ENCODE peak calls at places on chromosomes 2 and 18, in four cellular contexts. One of them, this sample, is unnamed.

GRCh38 chr18:48036641-48037421 is 106.4 kb upstream of the SMAD2 start:
- DNase-seq in activated CD4-positive, alpha-beta T cell treated with anti-CD3 and anti-CD28 coated beads, Interleukin-2, amount 10 ng/mL, durations not matched to agents 7 days and 5 days: no peak
- DNase-seq in activated CD4-positive, alpha-beta memory T cell treated with anti-CD3 and anti-CD28 coated beads for 36 hours: no peak
- DNase-seq in dorsolateral prefrontal cortex: peak
- DNase-seq in this sample: no peak

GRCh38 chr18:62325806-62326645 is 916 bp downstream of the TNFRSF11A start:
- DNase-seq in activated CD4-positive, alpha-beta T cell treated with anti-CD3 and anti-CD28 coated beads, Interleukin-2, amount 10 ng/mL, durations not matched to agents 7 days and 5 days: peak
- DNase-seq in activated CD4-positive, alpha-beta memory T cell treated with anti-CD3 and anti-CD28 coated beads for 36 hours: peak
- DNase-seq in dorsolateral prefrontal cortex: no peak
- DNase-seq in this sample: no peak

GRCh38 chr18:2223859-2224258 is 347.4 kb downstream of the METTL4 start:
- DNase-seq in activated CD4-positive, alpha-beta T cell treated with anti-CD3 and anti-CD28 coated beads, Interleukin-2, amount 10 ng/mL, durations not matched to agents 7 days and 5 days: no peak
- DNase-seq in activated CD4-positive, alpha-beta memory T cell treated with anti-CD3 and anti-CD28 coated beads for 36 hours: no peak
- DNase-seq in dorsolateral prefrontal cortex: peak
- DNase-seq in this sample: no peak

GRCh38 chr2:116924509-116924908 is 890.0 kb upstream of the DDX18 start:
- DNase-seq in activated CD4-positive, alpha-beta T cell treated with anti-CD3 and anti-CD28 coated beads, Interleukin-2, amount 10 ng/mL, durations not matched to agents 7 days and 5 days: no peak
- DNase-seq in activated CD4-positive, alpha-beta memory T cell treated with anti-CD3 and anti-CD28 coated beads for 36 hours: no peak
- DNase-seq in dorsolateral prefrontal cortex: no peak
- DNase-seq in this sample: no peak

GRCh38 chr18:61748024-61748423 is 144.8 kb downstream of the RNF152 start:
- DNase-seq in activated CD4-positive, alpha-beta T cell treated with anti-CD3 and anti-CD28 coated beads, Interleukin-2, amount 10 ng/mL, durations not matched to agents 7 days and 5 days: no peak
- DNase-seq in activated CD4-positive, alpha-beta memory T cell treated with anti-CD3 and anti-CD28 coated beads for 36 hours: no peak
- DNase-seq in dorsolateral prefrontal cortex: no peak
- DNase-seq in this sample: no peak

GRCh38 chr2:173050684-173051083 is 25.0 kb upstream of the MAP3K20 start:
- DNase-seq in activated CD4-positive, alpha-beta T cell treated with anti-CD3 and anti-CD28 coated beads, Interleukin-2, amount 10 ng/mL, durations not matched to agents 7 days and 5 days: no peak
- DNase-seq in activated CD4-positive, alpha-beta memory T cell treated with anti-CD3 and anti-CD28 coated beads for 36 hours: no peak
- DNase-seq in dorsolateral prefrontal cortex: no peak
- DNase-seq in this sample: no peak

GRCh38 chr18:46174317-46175039 is 70.3 kb downstream of the HAUS1 start:
- DNase-seq in activated CD4-positive, alpha-beta T cell treated with anti-CD3 and anti-CD28 coated beads, Interleukin-2, amount 10 ng/mL, durations not matched to agents 7 days and 5 days: peak
- DNase-seq in activated CD4-positive, alpha-beta memory T cell treated with anti-CD3 and anti-CD28 coated beads for 36 hours: peak
- DNase-seq in dorsolateral prefrontal cortex: no peak
- DNase-seq in this sample: no peak

GRCh38 chr2:229090231-229090630 is 180.9 kb downstream of the PID1 start:
- DNase-seq in activated CD4-positive, alpha-beta T cell treated with anti-CD3 and anti-CD28 coated beads, Interleukin-2, amount 10 ng/mL, durations not matched to agents 7 days and 5 days: no peak
- DNase-seq in activated CD4-positive, alpha-beta memory T cell treated with anti-CD3 and anti-CD28 coated beads for 36 hours: no peak
- DNase-seq in dorsolateral prefrontal cortex: no peak
- DNase-seq in this sample: no peak

GRCh38 chr2:43041661-43042360 is 184.6 kb downstream of the ZFP36L2 start:
- DNase-seq in activated CD4-positive, alpha-beta T cell treated with anti-CD3 and anti-CD28 coated beads, Interleukin-2, amount 10 ng/mL, durations not matched to agents 7 days and 5 days: no peak
- DNase-seq in activated CD4-positive, alpha-beta memory T cell treated with anti-CD3 and anti-CD28 coated beads for 36 hours: no peak
- DNase-seq in dorsolateral prefrontal cortex: no peak
- DNase-seq in this sample: no peak

GRCh38 chr2:203427061-203427460 is 98.9 kb downstream of the ABI2 start:
- DNase-seq in activated CD4-positive, alpha-beta T cell treated with anti-CD3 and anti-CD28 coated beads, Interleukin-2, amount 10 ng/mL, durations not matched to agents 7 days and 5 days: no peak
- DNase-seq in activated CD4-positive, alpha-beta memory T cell treated with anti-CD3 and anti-CD28 coated beads for 36 hours: no peak
- DNase-seq in dorsolateral prefrontal cortex: no peak
- DNase-seq in this sample: no peak

GRCh38 chr2:188713961-188714360 is 260.2 kb upstream of the COL3A1 start:
- DNase-seq in activated CD4-positive, alpha-beta T cell treated with anti-CD3 and anti-CD28 coated beads, Interleukin-2, amount 10 ng/mL, durations not matched to agents 7 days and 5 days: no peak
- DNase-seq in activated CD4-positive, alpha-beta memory T cell treated with anti-CD3 and anti-CD28 coated beads for 36 hours: no peak
- DNase-seq in dorsolateral prefrontal cortex: no peak
- DNase-seq in this sample: no peak

GRCh38 chr2:74481961-74482800 is 617 bp downstream of the CCDC142 start:
- DNase-seq in activated CD4-positive, alpha-beta T cell treated with anti-CD3 and anti-CD28 coated beads, Interleukin-2, amount 10 ng/mL, durations not matched to agents 7 days and 5 days: peak
- DNase-seq in activated CD4-positive, alpha-beta memory T cell treated with anti-CD3 and anti-CD28 coated beads for 36 hours: peak
- DNase-seq in dorsolateral prefrontal cortex: peak
- DNase-seq in this sample: peak

GRCh38 chr2:44543773-44544725 is 182.3 kb downstream of the CAMKMT start:
- DNase-seq in activated CD4-positive, alpha-beta T cell treated with anti-CD3 and anti-CD28 coated beads, Interleukin-2, amount 10 ng/mL, durations not matched to agents 7 days and 5 days: no peak
- DNase-seq in activated CD4-positive, alpha-beta memory T cell treated with anti-CD3 and anti-CD28 coated beads for 36 hours: no peak
- DNase-seq in dorsolateral prefrontal cortex: no peak
- DNase-seq in this sample: no peak

GRCh38 chr2:206452750-206453149 is 9.4 kb downstream of the ADAM23 start:
- DNase-seq in activated CD4-positive, alpha-beta T cell treated with anti-CD3 and anti-CD28 coated beads, Interleukin-2, amount 10 ng/mL, durations not matched to agents 7 days and 5 days: no peak
- DNase-seq in activated CD4-positive, alpha-beta memory T cell treated with anti-CD3 and anti-CD28 coated beads for 36 hours: no peak
- DNase-seq in dorsolateral prefrontal cortex: no peak
- DNase-seq in this sample: no peak

GRCh38 chr18:12811191-12811950 is 72.7 kb downstream of the PTPN2 start:
- DNase-seq in activated CD4-positive, alpha-beta T cell treated with anti-CD3 and anti-CD28 coated beads, Interleukin-2, amount 10 ng/mL, durations not matched to agents 7 days and 5 days: no peak
- DNase-seq in activated CD4-positive, alpha-beta memory T cell treated with anti-CD3 and anti-CD28 coated beads for 36 hours: peak
- DNase-seq in dorsolateral prefrontal cortex: no peak
- DNase-seq in this sample: no peak